ENCODE peak calls at places on chromosomes 3 and 15, in five cellular contexts. One of them, this sample, is unnamed.

GRCh38 chr3:121969631-121970030 is 52.4 kb downstream of the ILDR1 start:
- DNase-seq in A549: no peak
- DNase-seq in GM12878: no peak
- DNase-seq in K562: no peak
- DNase-seq in WTC11: no peak
- DNase-seq in this sample: no peak

GRCh38 chr15:80526556-80527340 is 122.6 kb downstream of the ARNT2 start:
- DNase-seq in K562: no peak
- DNase-seq in WTC11: no peak
- DNase-seq in GM12878: no peak
- DNase-seq in A549: no peak
- DNase-seq in this sample: no peak

GRCh38 chr3:168116279-168116678 is 20.6 kb upstream of the GOLIM4 start:
- DNase-seq in A549: no peak
- DNase-seq in WTC11: no peak
- DNase-seq in GM12878: no peak
- DNase-seq in K562: peak
- DNase-seq in this sample: no peak

GRCh38 chr3:172622916-172623700 is 87.8 kb downstream of the NCEH1 start:
- DNase-seq in WTC11: no peak
- DNase-seq in GM12878: no peak
- DNase-seq in K562: no peak
- DNase-seq in A549: no peak
- DNase-seq in this sample: no peak

GRCh38 chr3:24562874-24563273 is 68.2 kb upstream of the THRB start:
- DNase-seq in K562: no peak
- DNase-seq in GM12878: no peak
- DNase-seq in A549: no peak
- DNase-seq in WTC11: no peak
- DNase-seq in this sample: no peak

GRCh38 chr3:160941885-160942494 is 163.2 kb downstream of the B3GALNT1 start:
- DNase-seq in GM12878: peak
- DNase-seq in WTC11: peak
- DNase-seq in A549: peak
- DNase-seq in K562: peak
- DNase-seq in this sample: peak

GRCh38 chr15:64354683-64355558 is 1.1 kb downstream of the CSNK1G1 start:
- DNase-seq in GM12878: no peak
- DNase-seq in WTC11: no peak
- DNase-seq in K562: no peak
- DNase-seq in A549: no peak
- DNase-seq in this sample: no peak

GRCh38 chr15:27725733-27726132 is 373.4 kb downstream of the OCA2 start:
- DNase-seq in WTC11: no peak
- DNase-seq in K562: no peak
- DNase-seq in A549: no peak
- DNase-seq in GM12878: no peak
- DNase-seq in this sample: no peak

GRCh38 chr3:102530443-102531195 is 95.8 kb downstream of the ZPLD1 start:
- DNase-seq in K562: no peak
- DNase-seq in WTC11: no peak
- DNase-seq in GM12878: no peak
- DNase-seq in A549: no peak
- DNase-seq in this sample: no peak

DNA sequence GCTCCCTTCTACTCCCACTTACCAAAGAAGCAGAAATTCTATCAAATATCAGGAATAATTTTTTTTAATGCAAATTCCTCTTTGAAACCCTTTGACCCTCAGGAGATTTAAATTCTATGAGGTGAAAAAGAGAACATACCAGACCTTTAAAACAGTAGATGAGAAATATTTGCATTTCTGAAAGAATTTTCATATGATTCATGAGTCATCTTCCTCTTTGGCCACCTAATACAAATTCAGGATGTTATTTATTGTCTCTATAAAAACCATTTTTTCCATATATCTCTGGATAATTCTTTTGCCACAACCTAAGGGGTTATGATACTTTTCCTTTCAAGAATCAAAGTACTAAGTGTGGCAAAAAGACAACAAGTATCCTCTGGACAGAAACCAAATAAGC is 67.3 kb upstream of the ST3GAL6 start:
- DNase-seq in GM12878: no peak
- DNase-seq in A549: no peak
- DNase-seq in K562: no peak
- DNase-seq in WTC11: no peak
- DNase-seq in this sample: no peak
- TF ChIP-seq ESRRA in GM12878: no peak
- TF ChIP-seq ESRRA in A549: no peak
- TF ChIP-seq ESRRA in K562: no peak
- TF ChIP-seq ESRRA in WTC11: no peak
- TF ChIP-seq ESRRA in this sample: no peak

GRCh38 chr3:12509466-12509865 is 25.2 kb downstream of the TSEN2 start:
- DNase-seq in GM12878: no peak
- DNase-seq in WTC11: no peak
- DNase-seq in K562: no peak
- DNase-seq in A549: no peak
- DNase-seq in this sample: no peak

GRCh38 chr3:12506201-12506600 is 21.9 kb downstream of the TSEN2 start:
- DNase-seq in GM12878: no peak
- DNase-seq in A549: no peak
- DNase-seq in K562: no peak
- DNase-seq in WTC11: no peak
- DNase-seq in this sample: no peak

GRCh38 chr3:12503126-12503952 is 19.1 kb downstream of the TSEN2 start:
- DNase-seq in WTC11: no peak
- DNase-seq in A549: no peak
- DNase-seq in GM12878: no peak
- DNase-seq in K562: no peak
- DNase-seq in this sample: no peak

GRCh38 chr3:12508316-12508715 is 24.0 kb downstream of the TSEN2 start:
- DNase-seq in A549: peak
- DNase-seq in GM12878: no peak
- DNase-seq in WTC11: no peak
- DNase-seq in K562: no peak
- DNase-seq in this sample: no peak

GRCh38 chr3:12507871-12508281 is 23.6 kb downstream of the TSEN2 start:
- DNase-seq in GM12878: no peak
- DNase-seq in WTC11: no peak
- DNase-seq in K562: no peak
- DNase-seq in A549: no peak
- DNase-seq in this sample: no peak
- TF ChIP-seq ESRRA in GM12878: no peak
- TF ChIP-seq ESRRA in WTC11: no peak
- TF ChIP-seq ESRRA in K562: no peak
- TF ChIP-seq ESRRA in A549: no peak
- TF ChIP-seq ESRRA in this sample: no peak

DNA sequence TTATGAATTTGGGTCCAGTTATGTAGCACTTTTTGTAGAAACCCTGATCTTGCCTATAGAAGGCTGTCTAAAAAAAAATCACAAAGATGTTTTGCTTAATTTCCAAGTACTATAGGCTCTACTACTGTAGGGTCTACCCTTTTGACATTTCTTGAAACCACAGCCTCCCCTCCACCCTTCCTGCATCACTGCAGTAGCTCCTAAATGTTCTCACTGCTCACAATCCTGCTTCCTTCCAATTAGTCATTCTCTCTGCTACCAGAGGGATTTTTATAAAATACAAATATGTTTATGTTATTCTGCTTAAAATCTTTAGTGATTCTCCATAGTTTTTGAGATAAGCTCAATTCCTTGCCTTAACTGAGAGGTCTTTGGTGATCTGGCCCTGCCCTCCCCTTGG is 114.0 kb downstream of the CYP19A1 start:
- DNase-seq in WTC11: no peak
- DNase-seq in A549: no peak
- DNase-seq in GM12878: no peak
- DNase-seq in K562: no peak
- DNase-seq in this sample: no peak
- TF ChIP-seq ESRRA in WTC11: no peak
- TF ChIP-seq ESRRA in A549: no peak
- TF ChIP-seq ESRRA in GM12878: no peak
- TF ChIP-seq ESRRA in K562: no peak
- TF ChIP-seq ESRRA in this sample: no peak

GRCh38 chr3:14344351-14344750 is 58.1 kb upstream of the SLC6A6 start:
- DNase-seq in WTC11: peak
- DNase-seq in A549: no peak
- DNase-seq in GM12878: no peak
- DNase-seq in K562: no peak
- DNase-seq in this sample: no peak

GRCh38 chr3:14345496-14346150 is 56.8 kb upstream of the SLC6A6 start:
- DNase-seq in K562: no peak
- DNase-seq in WTC11: no peak
- DNase-seq in GM12878: no peak
- DNase-seq in A549: no peak
- DNase-seq in this sample: no peak

GRCh38 chr3:14347110-14347509 is 55.3 kb upstream of the SLC6A6 start:
- DNase-seq in WTC11: no peak
- DNase-seq in GM12878: no peak
- DNase-seq in A549: no peak
- DNase-seq in K562: no peak
- DNase-seq in this sample: no peak

GRCh38 chr3:14346642-14347041 is 55.8 kb upstream of the SLC6A6 start:
- DNase-seq in GM12878: no peak
- DNase-seq in WTC11: no peak
- DNase-seq in K562: no peak
- DNase-seq in A549: no peak
- DNase-seq in this sample: no peak

DNA sequence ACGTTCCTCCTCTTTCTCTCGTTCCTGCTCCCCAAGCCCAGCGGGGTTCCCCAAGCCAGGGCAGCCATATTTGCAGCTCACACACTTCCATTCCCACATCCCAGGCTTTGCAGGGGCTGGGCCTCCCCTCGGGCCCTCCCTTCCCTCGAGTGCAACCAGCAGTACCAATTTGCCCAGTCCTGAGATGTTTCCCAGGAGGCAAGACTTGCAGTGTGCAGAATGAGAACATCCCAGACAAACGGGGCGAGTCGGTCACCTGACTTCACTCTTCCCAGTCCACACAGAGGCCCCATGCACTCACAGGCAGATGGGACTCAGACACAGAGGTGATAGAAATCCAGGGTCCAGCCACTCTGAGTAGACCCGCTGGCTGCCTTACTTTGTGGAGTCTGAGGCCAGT is 56.2 kb upstream of the SLC6A6 start:
- DNase-seq in A549: no peak
- DNase-seq in GM12878: no peak
- DNase-seq in K562: no peak
- DNase-seq in WTC11: no peak
- DNase-seq in this sample: no peak
- TF ChIP-seq ESRRA in A549: no peak
- TF ChIP-seq ESRRA in GM12878: no peak
- TF ChIP-seq ESRRA in K562: no peak
- TF ChIP-seq ESRRA in WTC11: no peak
- TF ChIP-seq ESRRA in this sample: no peak

DNA sequence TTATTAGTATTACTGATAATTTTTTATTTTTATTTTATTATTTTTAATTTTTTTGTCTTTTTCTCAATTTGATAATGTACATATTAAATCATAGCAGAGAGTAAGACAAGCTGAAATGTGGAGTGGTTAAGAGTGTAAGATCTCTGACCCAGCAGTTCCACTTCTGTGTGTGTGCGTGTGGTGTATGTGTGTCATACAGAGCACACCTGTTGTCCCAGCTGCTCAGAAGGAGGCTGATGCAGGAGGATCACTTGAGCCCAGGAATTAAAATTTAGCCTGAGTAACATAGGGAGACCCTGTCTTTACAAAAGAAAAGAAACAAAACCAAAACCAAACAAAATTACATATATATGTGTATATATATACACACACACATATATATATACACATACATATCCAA is 1.4 kb upstream of the CIDEC start:
- DNase-seq in K562: no peak
- DNase-seq in WTC11: no peak
- DNase-seq in A549: no peak
- DNase-seq in GM12878: no peak
- DNase-seq in this sample: no peak
- TF ChIP-seq ESRRA in K562: no peak
- TF ChIP-seq ESRRA in WTC11: no peak
- TF ChIP-seq ESRRA in A549: no peak
- TF ChIP-seq ESRRA in GM12878: no peak
- TF ChIP-seq ESRRA in this sample: no peak

GRCh38 chr15:92811514-92811913 is 88.6 kb upstream of the CHD2 start:
- DNase-seq in GM12878: no peak
- DNase-seq in K562: no peak
- DNase-seq in WTC11: no peak
- DNase-seq in A549: no peak
- DNase-seq in this sample: peak
- TF ChIP-seq ESRRA in GM12878: no peak
- TF ChIP-seq ESRRA in K562: no peak
- TF ChIP-seq ESRRA in WTC11: no peak
- TF ChIP-seq ESRRA in A549: no peak
- TF ChIP-seq ESRRA in this sample: no peak

GRCh38 chr15:66956672-66957540 is 108.5 kb upstream of the SMAD3 start:
- DNase-seq in WTC11: no peak
- DNase-seq in K562: no peak
- DNase-seq in GM12878: no peak
- DNase-seq in A549: no peak
- DNase-seq in this sample: no peak
- TF ChIP-seq ESRRA in WTC11: no peak
- TF ChIP-seq ESRRA in K562: no peak
- TF ChIP-seq ESRRA in GM12878: no peak
- TF ChIP-seq ESRRA in A549: no peak
- TF ChIP-seq ESRRA in this sample: no peak

GRCh38 chr3:55481918-55482495 is 5.1 kb downstream of the WNT5A start:
- DNase-seq in A549: no peak
- DNase-seq in WTC11: peak
- DNase-seq in GM12878: no peak
- DNase-seq in K562: no peak
- DNase-seq in this sample: no peak

GRCh38 chr3:55484191-55484644 is 2.9 kb downstream of the WNT5A start:
- DNase-seq in GM12878: no peak
- DNase-seq in WTC11: peak
- DNase-seq in A549: no peak
- DNase-seq in K562: no peak
- DNase-seq in this sample: no peak

GRCh38 chr3:55482496-55483195 is 4.5 kb downstream of the WNT5A start:
- DNase-seq in A549: no peak
- DNase-seq in K562: no peak
- DNase-seq in GM12878: no peak
- DNase-seq in WTC11: peak
- DNase-seq in this sample: no peak

GRCh38 chr3:55483196-55484095 is 3.7 kb downstream of the WNT5A start:
- DNase-seq in K562: no peak
- DNase-seq in GM12878: no peak
- DNase-seq in A549: no peak
- DNase-seq in WTC11: no peak
- DNase-seq in this sample: no peak

GRCh38 chr3:55481067-55481917 is 5.8 kb downstream of the WNT5A start:
- DNase-seq in WTC11: peak
- DNase-seq in A549: no peak
- DNase-seq in GM12878: no peak
- DNase-seq in K562: no peak
- DNase-seq in this sample: no peak
- TF ChIP-seq ESRRA in WTC11: no peak
- TF ChIP-seq ESRRA in A549: no peak
- TF ChIP-seq ESRRA in GM12878: no peak
- TF ChIP-seq ESRRA in K562: no peak
- TF ChIP-seq ESRRA in this sample: no peak

This sample was measured in HepG2.